ENCODE peak calls at places on chromosomes 1 and 21, in nine cellular contexts. One of them, this sample, is unnamed.

GRCh38 chr1:242454262-242455051 is 70.0 kb downstream of the PLD5 start:
- DNase-seq in type B pancreatic cell: no peak
- DNase-seq in mammary epithelial cell: peak
- DNase-seq in epithelial cell of esophagus: peak
- DNase-seq in astrocyte of the spinal cord: peak
- DNase-seq in esophagus squamous epithelium: no peak
- DNase-seq in HFF-Myc: no peak
- DNase-seq in retinal pigment epithelial cell: no peak
- DNase-seq in cardiac muscle cell: peak
- DNase-seq in this sample: no peak

GRCh38 chr1:201348211-201348566 is 29.3 kb downstream of the TNNT2 start:
- DNase-seq in type B pancreatic cell: no peak
- DNase-seq in mammary epithelial cell: peak
- DNase-seq in epithelial cell of esophagus: peak
- DNase-seq in astrocyte of the spinal cord: peak
- DNase-seq in esophagus squamous epithelium: no peak
- DNase-seq in HFF-Myc: peak
- DNase-seq in retinal pigment epithelial cell: no peak
- DNase-seq in cardiac muscle cell: peak
- DNase-seq in this sample: no peak

GRCh38 chr1:113191579-113192076 is 118.6 kb downstream of the LRIG2 start:
- DNase-seq in type B pancreatic cell: no peak
- DNase-seq in mammary epithelial cell: peak
- DNase-seq in epithelial cell of esophagus: peak
- DNase-seq in astrocyte of the spinal cord: no peak
- DNase-seq in esophagus squamous epithelium: no peak
- DNase-seq in HFF-Myc: peak
- DNase-seq in retinal pigment epithelial cell: no peak
- DNase-seq in cardiac muscle cell: no peak
- DNase-seq in this sample: no peak

GRCh38 chr1:28354121-28354520 is 15.4 kb upstream of the PHACTR4 start:
- DNase-seq in type B pancreatic cell: no peak
- DNase-seq in mammary epithelial cell: peak
- DNase-seq in epithelial cell of esophagus: peak
- DNase-seq in astrocyte of the spinal cord: no peak
- DNase-seq in esophagus squamous epithelium: no peak
- DNase-seq in HFF-Myc: no peak
- DNase-seq in retinal pigment epithelial cell: peak
- DNase-seq in cardiac muscle cell: peak
- DNase-seq in this sample: no peak

GRCh38 chr1:86325264-86325663 is 70.9 kb downstream of the ODF2L start:
- DNase-seq in type B pancreatic cell: no peak
- DNase-seq in mammary epithelial cell: no peak
- DNase-seq in epithelial cell of esophagus: no peak
- DNase-seq in astrocyte of the spinal cord: no peak
- DNase-seq in esophagus squamous epithelium: no peak
- DNase-seq in HFF-Myc: no peak
- DNase-seq in retinal pigment epithelial cell: no peak
- DNase-seq in cardiac muscle cell: no peak
- DNase-seq in this sample: no peak

GRCh38 chr21:42096593-42096992 is 25.5 kb downstream of the UMODL1 start:
- DNase-seq in type B pancreatic cell: no peak
- DNase-seq in mammary epithelial cell: no peak
- DNase-seq in epithelial cell of esophagus: no peak
- DNase-seq in astrocyte of the spinal cord: no peak
- DNase-seq in esophagus squamous epithelium: no peak
- DNase-seq in HFF-Myc: no peak
- DNase-seq in retinal pigment epithelial cell: no peak
- DNase-seq in cardiac muscle cell: no peak
- DNase-seq in this sample: no peak

GRCh38 chr1:92837062-92837461 is 5.2 kb downstream of the RPL5 start:
- DNase-seq in type B pancreatic cell: no peak
- DNase-seq in mammary epithelial cell: no peak
- DNase-seq in epithelial cell of esophagus: no peak
- DNase-seq in astrocyte of the spinal cord: no peak
- DNase-seq in esophagus squamous epithelium: no peak
- DNase-seq in HFF-Myc: no peak
- DNase-seq in retinal pigment epithelial cell: no peak
- DNase-seq in cardiac muscle cell: no peak
- DNase-seq in this sample: no peak

GRCh38 chr1:226875641-226876295 is 5.4 kb downstream of the PSEN2 start:
- DNase-seq in type B pancreatic cell: peak
- DNase-seq in mammary epithelial cell: no peak
- DNase-seq in epithelial cell of esophagus: peak
- DNase-seq in astrocyte of the spinal cord: peak
- DNase-seq in esophagus squamous epithelium: no peak
- DNase-seq in HFF-Myc: no peak
- DNase-seq in retinal pigment epithelial cell: peak
- DNase-seq in cardiac muscle cell: peak
- DNase-seq in this sample: peak

GRCh38 chr1:21532496-21532895 is 23.3 kb downstream of the ALPL start:
- DNase-seq in type B pancreatic cell: no peak
- DNase-seq in mammary epithelial cell: no peak
- DNase-seq in epithelial cell of esophagus: no peak
- DNase-seq in astrocyte of the spinal cord: no peak
- DNase-seq in esophagus squamous epithelium: no peak
- DNase-seq in HFF-Myc: no peak
- DNase-seq in retinal pigment epithelial cell: no peak
- DNase-seq in cardiac muscle cell: no peak
- DNase-seq in this sample: no peak

GRCh38 chr1:21536223-21536622 is 27.0 kb downstream of the ALPL start:
- DNase-seq in type B pancreatic cell: no peak
- DNase-seq in mammary epithelial cell: no peak
- DNase-seq in epithelial cell of esophagus: no peak
- DNase-seq in astrocyte of the spinal cord: no peak
- DNase-seq in esophagus squamous epithelium: no peak
- DNase-seq in HFF-Myc: no peak
- DNase-seq in retinal pigment epithelial cell: no peak
- DNase-seq in cardiac muscle cell: peak
- DNase-seq in this sample: no peak

GRCh38 chr1:21537511-21537931 is 28.3 kb downstream of the ALPL start:
- DNase-seq in type B pancreatic cell: no peak
- DNase-seq in mammary epithelial cell: no peak
- DNase-seq in epithelial cell of esophagus: no peak
- DNase-seq in astrocyte of the spinal cord: no peak
- DNase-seq in esophagus squamous epithelium: no peak
- DNase-seq in HFF-Myc: no peak
- DNase-seq in retinal pigment epithelial cell: no peak
- DNase-seq in cardiac muscle cell: no peak
- DNase-seq in this sample: peak

GRCh38 chr1:21532992-21533534 is 23.8 kb downstream of the ALPL start:
- DNase-seq in type B pancreatic cell: no peak
- DNase-seq in mammary epithelial cell: no peak
- DNase-seq in epithelial cell of esophagus: no peak
- DNase-seq in astrocyte of the spinal cord: no peak
- DNase-seq in esophagus squamous epithelium: no peak
- DNase-seq in HFF-Myc: no peak
- DNase-seq in retinal pigment epithelial cell: no peak
- DNase-seq in cardiac muscle cell: no peak
- DNase-seq in this sample: no peak

GRCh38 chr1:21534674-21535378 is 25.6 kb downstream of the ALPL start:
- DNase-seq in type B pancreatic cell: no peak
- DNase-seq in mammary epithelial cell: peak
- DNase-seq in epithelial cell of esophagus: peak
- DNase-seq in astrocyte of the spinal cord: peak
- DNase-seq in esophagus squamous epithelium: no peak
- DNase-seq in HFF-Myc: no peak
- DNase-seq in retinal pigment epithelial cell: no peak
- DNase-seq in cardiac muscle cell: peak
- DNase-seq in this sample: no peak
- TF ChIP-seq CTCF in type B pancreatic cell: peak
- TF ChIP-seq CTCF in mammary epithelial cell: peak
- TF ChIP-seq CTCF in epithelial cell of esophagus: peak
- TF ChIP-seq CTCF in astrocyte of the spinal cord: peak
- TF ChIP-seq CTCF in esophagus squamous epithelium: peak
- TF ChIP-seq CTCF in HFF-Myc: peak
- TF ChIP-seq CTCF in retinal pigment epithelial cell: peak
- TF ChIP-seq CTCF in cardiac muscle cell: peak
- TF ChIP-seq CTCF in this sample: peak

GRCh38 chr1:228212415-228212965 is 4.6 kb downstream of the OBSCN start:
- DNase-seq in type B pancreatic cell: peak
- DNase-seq in mammary epithelial cell: no peak
- DNase-seq in epithelial cell of esophagus: peak
- DNase-seq in astrocyte of the spinal cord: no peak
- DNase-seq in esophagus squamous epithelium: no peak
- DNase-seq in HFF-Myc: no peak
- DNase-seq in retinal pigment epithelial cell: no peak
- DNase-seq in cardiac muscle cell: no peak
- DNase-seq in this sample: no peak

GRCh38 chr1:228213917-228214808 is 6.3 kb downstream of the OBSCN start:
- DNase-seq in type B pancreatic cell: peak
- DNase-seq in mammary epithelial cell: no peak
- DNase-seq in epithelial cell of esophagus: peak
- DNase-seq in astrocyte of the spinal cord: no peak
- DNase-seq in esophagus squamous epithelium: no peak
- DNase-seq in HFF-Myc: no peak
- DNase-seq in retinal pigment epithelial cell: no peak
- DNase-seq in cardiac muscle cell: no peak
- DNase-seq in this sample: no peak

GRCh38 chr1:228211871-228212414 is 4.1 kb downstream of the OBSCN start:
- DNase-seq in type B pancreatic cell: peak
- DNase-seq in mammary epithelial cell: no peak
- DNase-seq in epithelial cell of esophagus: no peak
- DNase-seq in astrocyte of the spinal cord: no peak
- DNase-seq in esophagus squamous epithelium: no peak
- DNase-seq in HFF-Myc: no peak
- DNase-seq in retinal pigment epithelial cell: no peak
- DNase-seq in cardiac muscle cell: no peak
- DNase-seq in this sample: no peak

GRCh38 chr1:228214921-228215662 is 7.2 kb downstream of the OBSCN start:
- DNase-seq in type B pancreatic cell: peak
- DNase-seq in mammary epithelial cell: no peak
- DNase-seq in epithelial cell of esophagus: no peak
- DNase-seq in astrocyte of the spinal cord: no peak
- DNase-seq in esophagus squamous epithelium: no peak
- DNase-seq in HFF-Myc: no peak
- DNase-seq in retinal pigment epithelial cell: no peak
- DNase-seq in cardiac muscle cell: no peak
- DNase-seq in this sample: no peak

DNA sequence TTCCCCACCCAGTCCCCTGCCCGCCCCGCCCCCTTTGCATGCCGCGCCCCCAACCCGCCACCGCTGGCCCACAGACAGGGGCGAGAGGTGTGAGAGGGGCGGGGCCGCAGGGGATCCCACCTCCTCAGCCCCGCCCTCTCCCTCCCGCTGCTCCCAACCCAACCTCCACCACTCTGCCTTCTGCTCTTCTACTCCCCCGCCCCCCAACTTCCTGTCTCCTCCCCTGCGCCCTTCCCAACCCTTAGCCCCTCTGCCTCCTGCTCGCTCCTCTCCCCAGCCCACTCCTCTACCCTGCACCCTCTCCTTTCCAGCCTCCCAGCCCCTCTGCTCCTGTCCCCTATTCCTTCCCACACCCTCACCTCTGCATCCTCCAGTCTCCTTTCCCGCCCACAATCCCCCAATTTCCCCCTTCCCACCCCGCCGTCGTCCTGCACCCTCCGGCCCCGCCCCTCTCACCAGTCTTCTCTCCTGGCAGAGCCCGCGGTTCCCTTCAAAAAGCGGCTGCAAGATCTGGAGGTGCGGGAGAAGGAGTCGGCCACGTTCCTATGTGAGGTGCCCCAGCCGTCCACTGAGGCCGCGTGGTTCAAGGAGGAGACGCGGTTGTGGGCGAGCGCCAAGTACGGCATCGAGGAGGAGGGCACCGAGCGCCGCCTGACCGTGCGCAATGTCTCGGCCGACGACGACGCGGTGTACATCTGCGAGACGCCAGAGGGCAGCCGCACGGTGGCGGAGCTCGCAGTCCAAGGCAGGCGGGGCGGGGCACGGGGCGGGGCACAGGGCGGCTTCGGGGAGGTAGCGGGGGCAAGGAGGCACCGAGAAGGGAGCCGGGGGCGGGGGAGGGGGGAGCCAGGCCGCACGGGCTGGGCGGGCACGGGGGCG is 5.4 kb downstream of the OBSCN start:
- DNase-seq in type B pancreatic cell: peak
- DNase-seq in mammary epithelial cell: peak
- DNase-seq in epithelial cell of esophagus: peak
- DNase-seq in astrocyte of the spinal cord: peak
- DNase-seq in esophagus squamous epithelium: peak
- DNase-seq in HFF-Myc: no peak
- DNase-seq in retinal pigment epithelial cell: peak
- DNase-seq in cardiac muscle cell: peak
- DNase-seq in this sample: no peak
- TF ChIP-seq CTCF in type B pancreatic cell: peak
- TF ChIP-seq CTCF in mammary epithelial cell: peak
- TF ChIP-seq CTCF in epithelial cell of esophagus: peak
- TF ChIP-seq CTCF in astrocyte of the spinal cord: peak
- TF ChIP-seq CTCF in esophagus squamous epithelium: peak
- TF ChIP-seq CTCF in HFF-Myc: peak
- TF ChIP-seq CTCF in retinal pigment epithelial cell: peak
- TF ChIP-seq CTCF in cardiac muscle cell: peak
- TF ChIP-seq CTCF in this sample: peak

DNA sequence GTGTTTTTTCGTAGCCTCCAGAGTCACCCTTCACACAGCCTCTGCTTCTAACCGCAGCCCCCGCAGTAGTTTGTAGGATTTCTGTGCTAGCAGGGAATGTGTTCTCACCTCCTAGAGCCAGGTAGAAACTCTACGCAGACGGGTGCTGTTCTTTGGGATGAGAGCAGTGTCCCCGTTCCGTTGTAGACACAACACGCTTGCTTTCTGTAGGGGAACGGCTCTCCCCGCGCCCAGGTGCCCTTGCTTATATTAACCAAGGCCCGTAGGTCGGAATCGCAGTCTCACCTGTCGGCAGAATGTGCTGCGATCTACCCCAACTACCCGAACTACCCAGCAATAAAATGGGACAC is 111.8 kb upstream of the NBPF11 start:
- DNase-seq in type B pancreatic cell: no peak
- DNase-seq in mammary epithelial cell: no peak
- DNase-seq in epithelial cell of esophagus: no peak
- DNase-seq in astrocyte of the spinal cord: no peak
- DNase-seq in esophagus squamous epithelium: no peak
- DNase-seq in HFF-Myc: no peak
- DNase-seq in retinal pigment epithelial cell: no peak
- DNase-seq in cardiac muscle cell: no peak
- DNase-seq in this sample: no peak
- TF ChIP-seq CTCF in type B pancreatic cell: no peak
- TF ChIP-seq CTCF in mammary epithelial cell: no peak
- TF ChIP-seq CTCF in epithelial cell of esophagus: no peak
- TF ChIP-seq CTCF in astrocyte of the spinal cord: no peak
- TF ChIP-seq CTCF in esophagus squamous epithelium: no peak
- TF ChIP-seq CTCF in HFF-Myc: no peak
- TF ChIP-seq CTCF in retinal pigment epithelial cell: no peak
- TF ChIP-seq CTCF in cardiac muscle cell: no peak
- TF ChIP-seq CTCF in this sample: no peak

GRCh38 chr1:48679868-48680267 is 96.8 kb downstream of the BEND5 start:
- DNase-seq in type B pancreatic cell: no peak
- DNase-seq in mammary epithelial cell: no peak
- DNase-seq in epithelial cell of esophagus: no peak
- DNase-seq in astrocyte of the spinal cord: no peak
- DNase-seq in esophagus squamous epithelium: no peak
- DNase-seq in HFF-Myc: no peak
- DNase-seq in retinal pigment epithelial cell: no peak
- DNase-seq in cardiac muscle cell: no peak
- DNase-seq in this sample: no peak

GRCh38 chr1:48679107-48679506 is 97.6 kb downstream of the BEND5 start:
- DNase-seq in type B pancreatic cell: no peak
- DNase-seq in mammary epithelial cell: no peak
- DNase-seq in epithelial cell of esophagus: no peak
- DNase-seq in astrocyte of the spinal cord: no peak
- DNase-seq in esophagus squamous epithelium: no peak
- DNase-seq in HFF-Myc: no peak
- DNase-seq in retinal pigment epithelial cell: no peak
- DNase-seq in cardiac muscle cell: no peak
- DNase-seq in this sample: no peak

GRCh38 chr1:48678684-48679083 is 98.0 kb downstream of the BEND5 start:
- DNase-seq in type B pancreatic cell: no peak
- DNase-seq in mammary epithelial cell: no peak
- DNase-seq in epithelial cell of esophagus: no peak
- DNase-seq in astrocyte of the spinal cord: no peak
- DNase-seq in esophagus squamous epithelium: no peak
- DNase-seq in HFF-Myc: no peak
- DNase-seq in retinal pigment epithelial cell: no peak
- DNase-seq in cardiac muscle cell: no peak
- DNase-seq in this sample: no peak

GRCh38 chr1:48681476-48682305 is 95.0 kb downstream of the BEND5 start:
- DNase-seq in type B pancreatic cell: no peak
- DNase-seq in mammary epithelial cell: no peak
- DNase-seq in epithelial cell of esophagus: no peak
- DNase-seq in astrocyte of the spinal cord: peak
- DNase-seq in esophagus squamous epithelium: no peak
- DNase-seq in HFF-Myc: no peak
- DNase-seq in retinal pigment epithelial cell: no peak
- DNase-seq in cardiac muscle cell: no peak
- DNase-seq in this sample: no peak

GRCh38 chr1:48680411-48681035 is 96.2 kb downstream of the BEND5 start:
- DNase-seq in type B pancreatic cell: no peak
- DNase-seq in mammary epithelial cell: no peak
- DNase-seq in epithelial cell of esophagus: no peak
- DNase-seq in astrocyte of the spinal cord: no peak
- DNase-seq in esophagus squamous epithelium: no peak
- DNase-seq in HFF-Myc: no peak
- DNase-seq in retinal pigment epithelial cell: no peak
- DNase-seq in cardiac muscle cell: no peak
- DNase-seq in this sample: no peak
- TF ChIP-seq CTCF in type B pancreatic cell: peak
- TF ChIP-seq CTCF in mammary epithelial cell: no peak
- TF ChIP-seq CTCF in epithelial cell of esophagus: no peak
- TF ChIP-seq CTCF in astrocyte of the spinal cord: no peak
- TF ChIP-seq CTCF in esophagus squamous epithelium: no peak
- TF ChIP-seq CTCF in HFF-Myc: no peak
- TF ChIP-seq CTCF in retinal pigment epithelial cell: no peak
- TF ChIP-seq CTCF in cardiac muscle cell: no peak
- TF ChIP-seq CTCF in this sample: peak